ENCODE peak calls at places on chromosome 10, in eight cellular contexts. G is dorsolateral prefrontal cortex; B is colonic mucosa; S is fibroblast of lung; R is CD8-positive, alpha-beta T cell; Q is stomach; J is choroid plexus epithelial cell; D is bronchial epithelial cell. H is an unnamed sample.
A peak's percentile ranks its signal among the peaks of the same experiment; 100 is the strongest.

GRCh38 chr10:70694410-70695179 is 22.3 kb downstream of the ADAMTS14 start:
- DNase-seq in Q (no peak), G (no peak), J (no peak), R (no peak), S (peak; percentile 95), B (no peak), D (no peak), H (no peak)

GRCh38 chr10:132960651-132961419 is 18.5 kb upstream of the CFAP46 start:
- DNase-seq in D (no peak), S (no peak), J (no peak), Q (no peak), R (no peak), G (peak; percentile 65), B (no peak), H (no peak)

GRCh38 chr10:121928528-121928884 is 675 bp upstream of the ATE1 start:
- DNase-seq in S (peak; percentile 39), R (peak; percentile 3), Q (peak; percentile 59), D (no peak), B (peak; percentile 46), J (peak; percentile 26), G (no peak), H (no peak)

GRCh38 chr10:131274883-131275282 is 36.6 kb downstream of the TCERG1L start:
- DNase-seq in D (no peak), S (no peak), B (no peak), R (no peak), J (no peak), G (no peak), Q (no peak), H (no peak)

GRCh38 chr10:78384021-78384420 is 350.4 kb downstream of the RPS24 start:
- DNase-seq in G (no peak), B (no peak), R (no peak), Q (no peak), D (no peak), J (no peak), S (peak; percentile 19), H (no peak)

GRCh38 chr10:116720241-116721047 is 21.9 kb downstream of the HSPA12A start:
- DNase-seq in R (no peak), J (no peak), S (no peak), B (peak; percentile 29), G (no peak), Q (no peak), D (no peak), H (no peak)

GRCh38 chr10:132699411-132700167 is 86.4 kb downstream of the NKX6-2 start:
- DNase-seq in R (no peak), S (no peak), J (no peak), Q (no peak), D (no peak), B (no peak), G (no peak), H (no peak)

GRCh38 chr10:60175418-60175817 is 214.3 kb downstream of the ANK3 start:
- DNase-seq in Q (no peak), G (no peak), B (no peak), D (no peak), J (peak; percentile 10), R (no peak), S (no peak), H (no peak)

GRCh38 chr10:33132626-33133025 is 174.6 kb upstream of the ITGB1 start:
- DNase-seq in D (peak; percentile 44), S (no peak), R (peak; percentile 39), Q (no peak), G (no peak), J (no peak), B (no peak), H (no peak)

GRCh38 chr10:87861566-87861952 is 1.8 kb downstream of the KLLN start:
- DNase-seq in B (peak; percentile 83), J (peak; percentile 87), S (peak; percentile 87), Q (peak; percentile 88), D (peak; percentile 88), R (no peak), G (peak; percentile 44), H (no peak)

GRCh38 chr10:4807803-4808507 is 18.1 kb upstream of the AKR1E2 start:
- DNase-seq in R (no peak), Q (no peak), B (no peak), S (peak; percentile 60), J (peak; percentile 83), D (peak; percentile 93), G (no peak), H (peak; percentile 52)

GRCh38 chr10:117965984-117966383 is 80.8 kb downstream of the RAB11FIP2 start:
- DNase-seq in J (no peak), B (no peak), D (no peak), Q (no peak), S (no peak), R (no peak), G (no peak), H (no peak)

GRCh38 chr10:110074986-110075664 is 67.3 kb downstream of the ADD3 start:
- DNase-seq in D (peak; percentile 73), B (no peak), J (peak; percentile 96), R (no peak), Q (no peak), S (peak; percentile 87), G (no peak), H (peak; percentile 79)

GRCh38 chr10:42491001-42491592 is 147.3 kb downstream of the ZNF33B start:
- DNase-seq in G (no peak), R (no peak), S (peak; percentile 13), D (peak; percentile 43), J (no peak), Q (no peak), B (no peak), H (no peak)

GRCh38 chr10:74333174-74333573 is 182.2 kb downstream of the ADK start:
- DNase-seq in R (no peak), G (no peak), J (peak; percentile 23), Q (no peak), D (no peak), B (no peak), S (peak; percentile 84), H (peak; percentile 65)

DNA sequence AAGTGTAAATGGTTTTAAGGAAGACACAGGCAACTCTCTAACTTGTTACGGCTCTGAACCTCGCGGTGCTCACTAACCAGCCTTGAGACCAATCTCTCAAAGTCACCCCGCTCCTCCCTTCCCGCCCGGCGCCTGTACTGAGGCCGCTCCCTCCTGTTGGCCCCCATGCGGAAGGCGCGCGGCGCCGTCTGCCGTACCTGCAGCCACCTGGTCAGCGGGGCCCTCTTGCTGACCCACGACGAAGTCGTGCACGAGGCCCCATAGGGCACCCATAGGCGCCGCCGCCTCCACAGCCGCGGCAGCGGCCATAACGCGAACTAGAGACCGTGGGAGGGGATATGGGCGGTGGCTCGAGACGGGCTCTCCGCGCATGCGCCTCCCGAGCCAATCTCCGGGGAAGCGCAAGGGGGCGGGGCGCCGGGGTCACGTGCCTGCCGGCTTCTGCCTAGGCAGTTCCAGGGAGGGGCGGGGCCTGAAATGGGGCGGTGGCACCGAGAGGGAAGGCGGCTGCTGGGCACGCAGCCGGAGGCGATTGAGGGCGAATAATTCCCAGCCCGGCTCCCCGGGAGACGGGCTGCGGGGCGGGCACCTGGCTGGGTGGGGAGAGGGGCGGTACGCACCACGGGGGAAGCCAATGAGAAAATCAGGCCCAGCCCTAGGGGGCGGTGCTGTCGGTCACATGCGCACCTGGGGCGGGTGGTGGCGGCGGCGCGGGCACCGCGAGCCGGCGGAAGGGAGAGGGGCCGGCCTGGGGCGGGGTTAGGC is at the start of gene MMS19:
- DNase-seq in D (peak; percentile 92), R (peak; percentile 99), J (peak; percentile 99), Q (peak; percentile 100), B (peak; percentile 99), G (peak; percentile 96), S (peak; percentile 99), H (peak; percentile 82)
- TF ChIP-seq CTCF in D (no peak), R (no peak), J (no peak), Q (no peak), B (no peak), G (peak; percentile 64), S (no peak), H (no peak)

GRCh38 chr10:95260909-95261552 is 29.8 kb downstream of the PDLIM1 start:
- DNase-seq in J (peak; percentile 51), S (no peak), R (no peak), G (no peak), B (peak; percentile 15), D (peak; percentile 76), Q (no peak), H (no peak)

GRCh38 chr10:95262763-95263518 is 27.9 kb downstream of the PDLIM1 start:
- DNase-seq in G (no peak), S (no peak), R (no peak), B (no peak), D (no peak), Q (no peak), J (peak; percentile 27), H (no peak)

GRCh38 chr10:95261926-95262325 is 28.9 kb downstream of the PDLIM1 start:
- DNase-seq in B (peak; percentile 4), D (no peak), R (no peak), S (no peak), Q (no peak), J (no peak), G (no peak), H (no peak)

GRCh38 chr10:95257849-95258248 is 33.0 kb downstream of the PDLIM1 start:
- DNase-seq in S (no peak), G (no peak), B (no peak), J (no peak), D (no peak), Q (no peak), R (no peak), H (no peak)

GRCh38 chr10:95260397-95260881 is 30.4 kb downstream of the PDLIM1 start:
- DNase-seq in S (peak; percentile 74), J (peak; percentile 97), D (peak; percentile 89), B (peak; percentile 21), R (no peak), Q (no peak), G (no peak), H (peak; percentile 57)
- H3K4me3 ChIP-seq in S (no peak overlapping the region), J (no peak overlapping the region), D (no peak overlapping the region), B (no peak overlapping the region), R (no peak overlapping the region), Q (no peak overlapping the region), G (no peak overlapping the region), H (no peak overlapping the region)

GRCh38 chr10:44966816-44967509 is 7.4 kb downstream of the RASSF4 start:
- DNase-seq in R (no peak), Q (no peak), B (peak; percentile 16), G (peak; percentile 9), S (no peak), D (no peak), J (peak; percentile 40), H (no peak)
- TF ChIP-seq CTCF in R (no peak), Q (no peak), B (peak; percentile 11), G (no peak), S (peak; percentile 15), D (no peak), J (no peak), H (no peak)

DNA sequence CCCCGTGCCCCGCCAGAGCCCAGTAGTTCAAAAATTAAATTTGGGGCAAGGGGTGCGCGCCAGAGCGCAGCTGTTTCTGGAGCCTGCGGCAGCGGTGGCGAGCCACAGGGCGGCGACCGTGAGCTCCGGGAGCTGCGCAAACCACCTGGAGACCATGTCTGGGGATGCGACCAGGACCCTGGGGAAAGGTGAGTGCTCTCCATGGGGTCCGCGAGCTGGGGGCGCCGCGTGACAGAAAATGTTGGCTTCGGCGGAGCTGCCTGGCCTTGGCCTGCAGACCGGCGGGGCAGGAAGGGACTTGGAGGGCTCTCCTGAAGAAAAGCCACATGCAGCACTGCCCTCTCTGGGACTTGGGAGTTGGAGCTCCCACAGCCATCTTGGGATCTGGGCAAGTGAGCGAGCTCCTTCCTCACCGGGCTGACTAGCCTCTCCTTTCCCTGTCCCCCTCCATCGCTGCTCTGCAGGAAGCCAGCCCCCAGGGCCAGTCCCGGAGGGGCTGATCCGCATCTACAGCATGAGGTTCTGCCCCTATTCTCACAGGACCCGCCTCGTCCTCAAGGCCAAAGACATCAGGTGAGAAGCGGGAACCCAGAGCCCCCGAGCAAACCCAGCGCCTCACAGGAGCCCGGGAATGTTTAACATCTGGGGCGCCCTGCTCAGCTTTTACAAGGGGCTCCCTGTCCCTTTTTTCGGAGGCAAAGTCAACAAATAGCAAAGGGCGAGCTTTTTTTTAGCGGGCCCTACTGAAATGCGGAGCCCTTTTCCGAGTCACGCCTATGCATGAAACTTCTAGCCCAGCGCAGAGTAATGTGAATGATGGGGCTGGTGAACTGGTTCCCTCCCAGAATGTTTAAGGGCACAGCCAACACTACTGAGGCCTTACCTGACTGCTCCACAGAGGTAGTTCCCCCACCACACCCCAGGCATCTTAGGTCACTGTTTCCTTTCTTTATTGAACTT is 6.1 kb downstream of the GSTO2 start:
- DNase-seq in R (peak; percentile 23), G (no peak), D (peak; percentile 58), S (peak; percentile 49), B (peak; percentile 65), Q (peak; percentile 68), J (peak; percentile 56), H (no peak)
- H3K4me3 ChIP-seq in R (peak overlapping the region; percentile 31), G (peak overlapping the region; percentile 49), D (peak overlapping the region; percentile 50), S (peak overlapping the region; percentile 45), B (peak overlapping the region; percentile 36), Q (peak overlapping the region; percentile 45), J (peak overlapping the region; percentile 42), H (peak overlapping the region; percentile 39)

H was measured in HFF-Myc.